ENCODE peak calls at places on chromosomes 2 and 18, in seven cellular contexts. F is substantia nigra, R is NCI-H146, C is head of caudate nucleus, W is cerebellum, U is NCI-H1694, X is aorta. D is an unnamed sample.

GRCh38 chr2:185628985-185629384 is 109.6 kb upstream of the FSIP2 start:
- DNase-seq in R (no peak), F (no peak), X (no peak), U (no peak), C (no peak), W (no peak), D (peak; percentile 5)

GRCh38 chr2:1607971-1608688 is 136.2 kb downstream of the PXDN start:
- DNase-seq in F (no peak), R (no peak), X (peak; percentile 25), C (no peak), W (no peak), U (no peak), D (peak; percentile 71)

GRCh38 chr2:30664761-30665358 is 142.4 kb downstream of the CAPN13 start:
- DNase-seq in X (peak; percentile 60), R (no peak), W (no peak), C (no peak), F (no peak), U (no peak), D (peak; percentile 96)

GRCh38 chr18:56083097-56083865 is 495.3 kb upstream of the TCF4 start:
- DNase-seq in F (no peak), R (no peak), W (peak; percentile 13), U (peak; percentile 35), C (no peak), X (peak; percentile 44), D (peak; percentile 13)

GRCh38 chr2:33412920-33413319 is 63.5 kb upstream of the RASGRP3 start:
- DNase-seq in F (no peak), U (no peak), R (no peak), X (no peak), W (no peak), C (no peak), D (peak; percentile 56)

GRCh38 chr2:27461118-27461517 is 18.9 kb downstream of the KRTCAP3 start:
- DNase-seq in C (no peak), W (peak; percentile 84), U (no peak), X (no peak), F (no peak), R (no peak), D (no peak)

GRCh38 chr2:141911485-141912066 is 219.2 kb downstream of the LRP1B start:
- DNase-seq in X (no peak), U (no peak), W (no peak), R (no peak), C (no peak), F (no peak), D (peak; percentile 2)

GRCh38 chr2:101120124-101120996 is 30.8 kb downstream of the TBC1D8 start:
- DNase-seq in F (no peak), X (peak; percentile 87), W (peak; percentile 17), U (no peak), C (no peak), R (peak; percentile 52), D (peak; percentile 84)

GRCh38 chr2:5664197-5664728 is 27.9 kb upstream of the SOX11 start:
- DNase-seq in C (no peak), X (no peak), W (no peak), F (no peak), R (no peak), U (no peak), D (no peak)

GRCh38 chr2:188944442-188944841 is 29.7 kb upstream of the COL3A1 start:
- DNase-seq in W (no peak), C (no peak), R (no peak), U (no peak), X (no peak), F (no peak), D (no peak)

GRCh38 chr2:43467889-43468288 is 127.9 kb downstream of the THADA start:
- DNase-seq in X (no peak), C (no peak), R (no peak), F (no peak), W (no peak), U (no peak), D (peak; percentile 16)

GRCh38 chr18:57439617-57439975 is 4.4 kb downstream of the ONECUT2 start:
- DNase-seq in C (no peak), U (no peak), X (no peak), W (no peak), R (no peak), F (no peak), D (no peak)

GRCh38 chr2:95087379-95087778 is 34.2 kb downstream of the MRPS5 start:
- DNase-seq in U (no peak), W (no peak), R (no peak), F (no peak), X (no peak), C (no peak), D (no peak)

GRCh38 chr2:36403675-36404230 is 48.2 kb downstream of the CRIM1 start:
- DNase-seq in W (no peak), R (no peak), X (no peak), F (no peak), C (no peak), U (no peak), D (peak; percentile 91)

GRCh38 chr2:149122521-149122920 is 84.0 kb downstream of the LYPD6B start:
- DNase-seq in U (no peak), X (no peak), F (no peak), W (no peak), C (no peak), R (no peak), D (no peak)

GRCh38 chr2:217799553-217800432 is 203.0 kb downstream of the TNS1 start:
- DNase-seq in W (no peak), X (peak; percentile 46), F (no peak), U (no peak), R (no peak), C (no peak), D (no peak)